ENCODE peak calls at places on chromosome 14, in four cellular contexts. W, H, R and B are unnamed samples.

GRCh38 chr14:76810953-76811400 is 1.7 kb downstream of the ANGEL1 start:
- DNase-seq in W (peak), H (peak), R (no peak), B (peak)

GRCh38 chr14:38629412-38629811 is 373.5 kb upstream of the CLEC14A start:
- DNase-seq in W (no peak), H (no peak), R (peak), B (no peak)

GRCh38 chr14:54772451-54772881 is 130.2 kb downstream of the GCH1 start:
- DNase-seq in W (no peak), H (no peak), R (no peak), B (no peak)

GRCh38 chr14:20455355-20456300 is 602 bp downstream of the APEX1 start:
- DNase-seq in W (peak), H (no peak), R (no peak), B (no peak)

GRCh38 chr14:95015046-95015445 is 142.3 kb downstream of the DICER1 start:
- DNase-seq in W (no peak), H (no peak), R (no peak), B (no peak)

GRCh38 chr14:34628681-34629135 is 1.2 kb downstream of the SNX6 start:
- DNase-seq in W (peak), H (peak), R (no peak), B (peak)

GRCh38 chr14:68659021-68659931 is 133.6 kb downstream of the ZFP36L1 start:
- DNase-seq in W (no peak), H (no peak), R (no peak), B (no peak)

GRCh38 chr14:24952851-24953666 is 96.9 kb downstream of the STXBP6 start:
- DNase-seq in W (peak), H (peak), R (no peak), B (peak)

GRCh38 chr14:68935761-68936209 is 43.3 kb downstream of the ACTN1 start:
- DNase-seq in W (peak), H (no peak), R (no peak), B (no peak)

GRCh38 chr14:92960706-92961566 is 38.0 kb downstream of the CHGA start:
- DNase-seq in W (no peak), H (peak), R (no peak), B (no peak)

GRCh38 chr14:90871605-90872233 is 55.5 kb upstream of the TTC7B start:
- DNase-seq in W (no peak), H (peak), R (no peak), B (no peak)

GRCh38 chr14:38207342-38207741 is 362 bp upstream of the SSTR1 start:
- DNase-seq in W (no peak), H (no peak), R (no peak), B (no peak)

GRCh38 chr14:54722791-54723432 is 156.0 kb downstream of the SAMD4A start:
- DNase-seq in W (peak), H (peak), R (no peak), B (peak)

GRCh38 chr14:86430807-86431206 is 900.9 kb downstream of the FLRT2 start:
- DNase-seq in W (no peak), H (no peak), R (no peak), B (no peak)

GRCh38 chr14:60721331-60722162 is 2.6 kb downstream of the SIX4 start:
- DNase-seq in W (no peak), H (peak), R (no peak), B (peak)
- TF ChIP-seq HDAC2 in W (no peak), H (no peak), R (no peak), B (no peak)

GRCh38 chr14:22296088-22296487 is 292.9 kb downstream of the DAD1 start:
- DNase-seq in W (no peak), H (no peak), R (no peak), B (no peak)

GRCh38 chr14:22285991-22286390 is 303.0 kb downstream of the DAD1 start:
- DNase-seq in W (no peak), H (no peak), R (no peak), B (no peak)

GRCh38 chr14:22289570-22289969 is 299.5 kb downstream of the DAD1 start:
- DNase-seq in W (no peak), H (no peak), R (no peak), B (no peak)

GRCh38 chr14:22296722-22297121 is 292.3 kb downstream of the DAD1 start:
- DNase-seq in W (no peak), H (peak), R (no peak), B (peak)

GRCh38 chr14:22291406-22291805 is 297.6 kb downstream of the DAD1 start:
- DNase-seq in W (no peak), H (no peak), R (no peak), B (no peak)
- TF ChIP-seq PHF8 in W (no peak), H (no peak), R (no peak), B (no peak)

GRCh38 chr14:87896393-87897380 is 96.3 kb downstream of the GALC start:
- DNase-seq in W (peak), H (peak), R (no peak), B (peak)
- TF ChIP-seq HDAC2 in W (no peak), H (no peak), R (no peak), B (no peak)

GRCh38 chr14:50045837-50046236 is 70.5 kb downstream of the VCPKMT start:
- DNase-seq in W (no peak), H (no peak), R (no peak), B (no peak)
- TF ChIP-seq PHF8 in W (no peak), H (no peak), R (no peak), B (no peak)

GRCh38 chr14:22489247-22489551 is 99.8 kb downstream of the DAD1 start:
- DNase-seq in W (no peak), H (no peak), R (no peak), B (no peak)
- TF ChIP-seq HDAC2 in W (no peak), H (no peak), R (no peak), B (no peak)

GRCh38 chr14:98207466-98207865 is 1064.5 kb downstream of the BCL11B start:
- DNase-seq in W (no peak), H (no peak), R (no peak), B (no peak)

GRCh38 chr14:98210045-98210678 is 1061.8 kb downstream of the BCL11B start:
- DNase-seq in W (no peak), H (no peak), R (no peak), B (no peak)

GRCh38 chr14:98204139-98204538 is 1067.9 kb downstream of the BCL11B start:
- DNase-seq in W (no peak), H (no peak), R (no peak), B (no peak)

GRCh38 chr14:98208074-98208675 is 1063.8 kb downstream of the BCL11B start:
- DNase-seq in W (no peak), H (no peak), R (no peak), B (no peak)

DNA sequence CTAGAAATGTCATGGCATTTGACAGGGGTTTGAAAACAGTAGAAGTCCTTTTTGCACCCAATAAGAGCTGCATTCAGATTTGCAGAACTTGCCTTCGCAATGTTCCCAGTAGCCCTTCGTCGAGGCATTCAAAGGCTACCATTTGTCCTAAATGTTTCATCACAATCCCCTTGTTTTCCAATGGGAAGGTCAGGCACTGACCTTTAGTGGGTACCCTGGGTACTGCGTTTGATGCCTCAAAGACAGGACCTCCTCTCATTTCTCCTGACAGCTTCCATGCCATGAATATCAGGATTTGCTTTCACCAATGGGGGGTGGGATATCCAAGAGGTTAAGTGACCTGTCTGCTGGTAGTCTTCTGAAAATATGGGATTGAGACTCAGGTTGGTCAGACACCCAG is 1063.1 kb downstream of the BCL11B start:
- DNase-seq in W (no peak), H (no peak), R (no peak), B (no peak)
- TF ChIP-seq PHF8 in W (no peak), H (no peak), R (no peak), B (no peak)

DNA sequence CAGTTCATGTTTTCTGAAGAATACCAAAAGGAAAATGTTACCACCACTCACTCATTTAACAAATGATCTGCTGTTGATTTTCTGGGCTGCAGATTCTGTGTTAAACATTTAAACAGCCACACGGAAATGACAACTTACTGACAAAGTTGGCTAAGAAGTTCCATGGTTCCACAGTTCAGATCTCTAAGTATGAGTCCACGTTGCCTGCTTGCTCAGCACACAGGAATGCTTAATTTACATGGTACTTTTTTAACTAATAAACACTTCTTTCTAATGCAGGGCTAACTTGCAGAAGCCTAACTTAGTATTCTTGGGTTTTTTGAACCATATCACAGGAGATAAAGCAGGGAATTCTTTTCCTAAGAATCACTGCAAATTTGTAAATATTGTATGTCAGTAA is 34.7 kb downstream of the PTGER2 start:
- DNase-seq in W (no peak), H (no peak), R (no peak), B (no peak)
- TF ChIP-seq HDAC2 in W (no peak), H (no peak), R (no peak), B (no peak)

DNA sequence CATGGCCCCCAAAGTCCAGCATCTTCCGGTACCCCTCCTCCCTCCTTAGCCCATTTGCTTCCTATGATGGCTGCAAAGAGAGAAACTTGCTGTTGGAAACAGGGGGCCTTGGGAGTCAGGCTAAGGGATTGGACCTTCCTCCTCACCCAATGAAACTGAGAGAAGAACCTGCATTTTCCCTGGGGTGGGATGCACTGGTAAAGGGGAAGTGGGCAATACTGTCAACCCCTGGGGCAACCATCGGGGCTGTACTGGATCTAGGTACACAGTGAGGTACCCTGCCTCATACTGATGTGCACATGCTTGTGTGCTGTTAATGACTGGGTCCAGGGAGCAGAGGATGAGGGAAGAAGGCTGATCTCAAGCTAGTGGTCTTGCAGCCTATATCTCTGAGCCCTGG is 11.0 kb upstream of the JPH4 start:
- DNase-seq in W (no peak), H (no peak), R (no peak), B (peak)
- TF ChIP-seq PHF8 in W (no peak), H (no peak), R (no peak), B (no peak)

DNA sequence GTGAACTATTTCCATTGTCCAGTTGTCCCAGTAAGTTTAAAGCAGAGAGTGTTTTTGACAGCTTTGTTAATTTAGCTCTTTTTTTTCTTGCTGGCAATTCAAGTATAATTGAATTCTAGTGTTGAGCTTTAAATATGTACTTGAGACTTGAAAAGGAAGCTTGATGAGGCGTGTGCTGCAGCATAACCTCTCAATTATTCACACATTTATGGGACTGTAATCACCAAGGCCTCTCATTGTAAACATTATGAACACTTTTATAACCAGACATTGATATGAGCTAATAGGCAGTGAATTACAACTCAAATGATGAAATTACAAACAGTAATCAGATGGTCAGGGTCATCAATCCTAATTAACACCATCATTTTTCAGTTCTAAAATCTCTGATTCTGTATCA is 378.0 kb upstream of the DDHD1 start:
- DNase-seq in W (no peak), H (no peak), R (no peak), B (no peak)
- TF ChIP-seq HDAC2 in W (no peak), H (no peak), R (no peak), B (no peak)

DNA sequence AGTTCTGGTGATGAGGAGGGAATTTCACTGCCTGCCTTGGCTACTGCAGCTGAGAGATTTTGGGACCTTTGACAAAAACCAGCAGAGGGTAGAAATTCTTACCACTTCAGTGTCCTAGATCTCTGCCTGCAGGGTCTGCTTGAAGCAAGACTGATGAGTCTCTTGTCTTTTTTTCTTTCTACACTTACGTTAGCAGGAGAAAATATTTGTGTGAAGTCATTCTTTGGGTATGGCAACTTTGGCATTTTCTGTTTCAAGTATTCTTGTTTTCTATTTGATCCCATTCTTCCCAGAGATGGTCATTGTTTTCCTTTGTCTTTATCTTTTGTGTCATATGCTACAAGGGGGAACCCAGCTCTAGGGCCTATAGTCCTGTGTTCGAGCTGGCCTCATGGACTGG is 65.6 kb upstream of the FERMT2 start:
- DNase-seq in W (no peak), H (no peak), R (no peak), B (no peak)
- TF ChIP-seq PHF8 in W (no peak), H (no peak), R (no peak), B (no peak)